ENCODE peak calls at places on chromosome 1, in nine cellular contexts. X is AG08396; C is AG04450; N is left ventricle myocardium inferior; T is amygdala; H is IMR-90; A is mucosa of descending colon; F is effector memory CD4-positive, alpha-beta T cell; V is hippocampal formation. I is an unnamed sample.
A peak's percentile ranks its signal among the peaks of the same experiment; 100 is the strongest.

GRCh38 chr1:42681771-42682483 is at the start of gene YBX1:
- DNase-seq in X (peak; percentile 98), C (peak; percentile 97), N (peak; percentile 95), T (peak; percentile 98), H (peak; percentile 99), A (peak; percentile 98), F (peak; percentile 92), V (peak; percentile 98), I (peak; percentile 98)

GRCh38 chr1:215526147-215526845 is 40.8 kb upstream of the KCTD3 start:
- DNase-seq in X (peak; percentile 16), C (peak; percentile 29), N (no peak), T (no peak), H (peak; percentile 69), A (no peak), F (no peak), V (peak; percentile 70), I (no peak)

GRCh38 chr1:44154665-44155064 is 13.2 kb upstream of the KLF18 start:
- DNase-seq in X (no peak), C (no peak), N (no peak), T (no peak), H (no peak), A (no peak), F (no peak), V (no peak), I (peak; percentile 12)

GRCh38 chr1:95435611-95436010 is 201.6 kb downstream of the RWDD3 start:
- DNase-seq in X (no peak), C (no peak), N (no peak), T (no peak), H (no peak), A (no peak), F (no peak), V (no peak), I (no peak)

GRCh38 chr1:2181752-2182151 is 12.8 kb downstream of the FAAP20 start:
- DNase-seq in X (no peak), C (no peak), N (no peak), T (no peak), H (no peak), A (no peak), F (no peak), V (no peak), I (no peak)

GRCh38 chr1:160626560-160627342 is 20.1 kb downstream of the SLAMF1 start:
- DNase-seq in X (no peak), C (no peak), N (no peak), T (no peak), H (no peak), A (no peak), F (no peak), V (no peak), I (no peak)

GRCh38 chr1:231666957-231667601 is 40.5 kb downstream of the DISC1 start:
- DNase-seq in X (no peak), C (no peak), N (no peak), T (no peak), H (no peak), A (no peak), F (no peak), V (no peak), I (no peak)

GRCh38 chr1:193538690-193539089 is 352.3 kb upstream of the B3GALT2 start:
- DNase-seq in X (no peak), C (no peak), N (no peak), T (no peak), H (no peak), A (no peak), F (no peak), V (no peak), I (no peak)

GRCh38 chr1:98991127-98992003 is 13.3 kb downstream of the PLPPR5 start:
- DNase-seq in X (peak; percentile 34), C (peak; percentile 47), N (no peak), T (no peak), H (peak; percentile 93), A (peak; percentile 3), F (no peak), V (no peak), I (peak; percentile 52)